ENCODE peak calls at places on chromosomes 16 and 17, in ten cellular contexts. W is sigmoid colon, P is transverse colon, E is stomach, A is K562, N is SK-N-SH, O is esophagus muscularis mucosa, U is H1, L is GM12878, B is HepG2. M is an unnamed sample.

GRCh38 chr17:79080761-79081290 is 6.2 kb downstream of the ENGASE start:
- DNase-seq in W (no peak), P (no peak), E (no peak), A (no peak), N (no peak), O (no peak), U (no peak), L (no peak), B (no peak), M (no peak)

GRCh38 chr16:90044111-90044551 is 24.9 kb upstream of the DBNDD1 start:
- DNase-seq in W (no peak), P (peak; percentile 74), E (peak; percentile 59), A (peak; percentile 46), N (no peak), O (no peak), U (no peak), L (no peak), B (peak; percentile 50), M (no peak)

GRCh38 chr17:51499906-51500305 is 239.6 kb downstream of the UTP18 start:
- DNase-seq in W (no peak), P (no peak), E (no peak), A (no peak), N (no peak), O (no peak), U (no peak), L (no peak), B (no peak), M (no peak)

GRCh38 chr16:13906426-13907089 is 13.4 kb upstream of the ERCC4 start:
- DNase-seq in W (no peak), P (no peak), E (no peak), A (peak; percentile 17), N (no peak), O (peak; percentile 72), U (no peak), L (no peak), B (no peak), M (no peak)

GRCh38 chr17:51890710-51891109 is 267.8 kb downstream of the CA10 start:
- DNase-seq in W (no peak), P (no peak), E (no peak), A (no peak), N (no peak), O (no peak), U (no peak), L (no peak), B (no peak), M (no peak)

GRCh38 chr17:34765291-34765690 is 185.9 kb downstream of the TMEM132E start:
- DNase-seq in W (no peak), P (no peak), E (no peak), A (no peak), N (no peak), O (no peak), U (no peak), L (no peak), B (no peak), M (peak; percentile 35)

GRCh38 chr16:24670623-24671454 is 58.6 kb upstream of the TNRC6A start:
- DNase-seq in W (peak; percentile 87), P (peak; percentile 29), E (no peak), A (no peak), N (peak; percentile 81), O (peak; percentile 93), U (no peak), L (no peak), B (no peak), M (no peak)

GRCh38 chr16:8660841-8661301 is 13.5 kb upstream of the ABAT start:
- DNase-seq in W (peak; percentile 74), P (peak; percentile 73), E (peak; percentile 82), A (peak; percentile 52), N (peak; percentile 81), O (no peak), U (peak; percentile 67), L (no peak), B (peak; percentile 71), M (no peak)

GRCh38 chr17:75390982-75391381 is 14.5 kb downstream of the GRB2 start:
- DNase-seq in W (no peak), P (no peak), E (no peak), A (no peak), N (no peak), O (no peak), U (no peak), L (no peak), B (no peak), M (no peak)

GRCh38 chr16:58243528-58244004 is 45.7 kb upstream of the CSNK2A2 start:
- DNase-seq in W (no peak), P (peak; percentile 26), E (no peak), A (peak; percentile 50), N (no peak), O (no peak), U (no peak), L (peak; percentile 91), B (no peak), M (no peak)

GRCh38 chr16:9908613-9909012 is 273.6 kb downstream of the GRIN2A start:
- DNase-seq in W (no peak), P (no peak), E (no peak), A (no peak), N (no peak), O (peak; percentile 90), U (no peak), L (no peak), B (no peak), M (no peak)

DNA sequence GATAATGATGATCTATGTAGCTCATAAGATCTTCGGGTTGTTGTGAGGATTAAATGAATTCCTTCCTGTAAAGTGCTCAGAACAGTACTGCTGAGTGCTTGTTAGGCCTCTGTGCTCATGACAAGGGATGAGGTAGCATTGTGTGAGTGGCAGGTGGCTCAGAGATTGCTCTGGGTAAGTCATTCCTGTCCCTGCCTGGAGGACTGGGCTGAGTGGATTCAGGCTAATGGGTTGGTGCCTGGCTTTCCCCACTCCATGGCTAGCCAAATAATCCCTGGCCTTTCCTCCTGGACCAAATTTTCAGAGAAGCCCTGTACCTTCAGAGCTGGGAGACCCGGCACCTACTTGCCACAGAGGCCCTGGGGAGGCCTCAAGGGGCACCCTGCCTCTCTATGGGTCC is 1.3 kb upstream of the CCDC92B start:
- DNase-seq in W (no peak), P (no peak), E (no peak), A (no peak), N (no peak), O (no peak), U (no peak), L (no peak), B (no peak), M (no peak)
- H3K27me3 ChIP-seq in W (peaks cover 89% of the 10 kb centered on the region), P (peaks cover 71% of the 10 kb centered on the region), E (peaks cover 53% of the 10 kb centered on the region), A (peaks cover 3% of the 10 kb centered on the region), N (peaks cover 21% of the 10 kb centered on the region), O (no peaks in the 10 kb centered on the region), U (no peaks in the 10 kb centered on the region), L (no peaks in the 10 kb centered on the region), B (peaks cover 2% of the 10 kb centered on the region), M (peaks cover 68% of the 10 kb centered on the region)

DNA sequence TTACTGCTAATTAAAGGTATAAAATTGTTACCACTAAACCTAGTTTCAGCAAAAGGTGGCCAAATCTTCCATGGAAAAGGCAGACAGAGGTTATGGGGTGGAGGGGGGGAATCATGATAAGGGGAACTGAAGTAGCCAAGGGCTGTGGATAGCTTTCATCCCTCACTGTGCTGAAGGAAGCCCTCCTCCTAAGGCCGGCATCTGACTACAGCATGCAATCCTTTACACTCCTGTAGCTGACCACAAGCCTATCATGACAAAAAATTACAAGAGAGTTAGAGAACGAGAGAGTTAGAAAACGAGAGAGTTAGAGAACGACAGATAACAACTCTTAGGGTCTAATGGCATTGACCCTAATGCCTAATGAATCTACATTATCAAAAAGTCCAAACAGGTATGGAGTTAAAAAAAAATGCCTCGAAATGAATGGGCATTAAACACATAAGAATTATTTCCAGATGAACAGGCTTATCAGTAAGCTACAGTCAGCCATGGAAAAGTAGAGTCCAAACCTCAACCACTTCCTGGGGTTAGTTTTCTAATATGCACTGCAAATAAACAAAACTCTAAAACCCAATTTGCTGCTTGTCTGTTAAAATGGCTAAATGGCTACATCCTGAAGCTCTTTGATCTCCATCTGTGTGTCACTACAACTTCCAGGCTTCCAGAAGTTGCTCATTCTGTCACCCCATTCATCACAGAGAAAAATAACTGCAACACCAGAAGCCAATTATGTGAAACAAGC is 29.7 kb downstream of the DUSP14 start:
- DNase-seq in W (no peak), P (no peak), E (no peak), A (peak; percentile 28), N (no peak), O (no peak), U (no peak), L (no peak), B (no peak), M (no peak)
- TF ChIP-seq EP300 in W (no peak), P (no peak), E (no peak), A (no peak), N (no peak), O (no peak), U (no peak), L (no peak), B (no peak), M (no peak)

GRCh38 chr16:83952940-83953795 is at the start of gene OSGIN1:
- DNase-seq in W (peak; percentile 98), P (peak; percentile 96), E (peak; percentile 96), A (peak; percentile 96), N (peak; percentile 88), O (peak; percentile 99), U (no peak), L (peak; percentile 25), B (peak; percentile 95), M (peak; percentile 97)
- TF ChIP-seq POLR2AphosphoS5 in W (peak; percentile 88), P (peak; percentile 96), E (peak; percentile 80), A (peak; percentile 25), N (peak; percentile 73), O (peak; percentile 96), U (no peak), L (no peak), B (peak; percentile 95), M (no peak)

GRCh38 chr17:80427366-80428282 is 12.7 kb downstream of the ENDOV start:
- DNase-seq in W (no peak), P (no peak), E (no peak), A (no peak), N (peak; percentile 56), O (no peak), U (no peak), L (no peak), B (no peak), M (no peak)

GRCh38 chr17:80428796-80429195 is 13.8 kb downstream of the ENDOV start:
- DNase-seq in W (no peak), P (no peak), E (no peak), A (no peak), N (no peak), O (no peak), U (no peak), L (no peak), B (no peak), M (no peak)

GRCh38 chr17:80426671-80427326 is 11.8 kb downstream of the ENDOV start:
- DNase-seq in W (peak; percentile 79), P (peak; percentile 76), E (peak; percentile 79), A (peak; percentile 90), N (peak; percentile 98), O (no peak), U (peak; percentile 56), L (peak; percentile 12), B (peak; percentile 69), M (no peak)

GRCh38 chr17:80429356-80430275 is 14.6 kb downstream of the ENDOV start:
- DNase-seq in W (no peak), P (no peak), E (no peak), A (no peak), N (no peak), O (no peak), U (no peak), L (no peak), B (no peak), M (no peak)

DNA sequence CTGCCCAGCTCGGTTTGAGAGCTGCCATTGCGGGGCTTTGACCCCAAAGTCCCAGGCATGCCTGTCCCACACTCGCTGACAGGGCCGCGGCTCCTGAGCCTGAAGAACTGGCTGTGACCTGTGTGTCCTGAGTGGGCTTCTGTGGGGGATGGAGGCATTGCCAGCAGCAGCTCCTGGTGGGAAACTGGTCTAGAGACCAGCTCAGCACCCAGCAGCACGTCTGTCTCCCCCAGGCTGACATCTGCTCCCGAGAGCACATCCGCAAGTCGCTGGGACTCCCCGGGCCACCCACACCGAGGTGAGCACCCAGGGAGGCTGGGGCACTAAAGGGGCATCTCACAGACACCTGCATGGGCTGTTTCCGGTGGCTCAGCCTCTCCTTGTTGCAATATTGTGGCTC is 13.4 kb downstream of the ENDOV start:
- DNase-seq in W (no peak), P (no peak), E (no peak), A (no peak), N (peak; percentile 41), O (no peak), U (no peak), L (no peak), B (no peak), M (no peak)
- H3K27me3 ChIP-seq in W (no peaks in the 10 kb centered on the region), P (no peaks in the 10 kb centered on the region), E (no peaks in the 10 kb centered on the region), A (peaks cover 27% of the 10 kb centered on the region), N (no peaks in the 10 kb centered on the region), O (no peaks in the 10 kb centered on the region), U (no peaks in the 10 kb centered on the region), L (no peaks in the 10 kb centered on the region), B (no peaks in the 10 kb centered on the region), M (no peaks in the 10 kb centered on the region)